ENCODE peak calls at places on chromosome 9, in six cellular contexts. I, M, E, R, Z and G are unnamed samples.
A peak's percentile ranks its signal among the peaks of the same experiment; 100 is the strongest.

GRCh38 chr9:130869250-130869649 is 27.4 kb downstream of the QRFP start:
- DNase-seq in E (no peak), Z (peak; percentile 53), I (no peak), R (no peak), M (peak; percentile 75), G (no peak)

GRCh38 chr9:17191095-17191494 is 56.3 kb downstream of the CNTLN start:
- DNase-seq in E (no peak), R (no peak), M (no peak), Z (no peak), I (no peak), G (no peak)

GRCh38 chr9:107559499-107560086 is 70.0 kb upstream of the KLF4 start:
- DNase-seq in E (no peak), M (no peak), R (no peak), Z (no peak), I (no peak), G (no peak)

GRCh38 chr9:4038182-4038723 is 261.6 kb downstream of the GLIS3 start:
- DNase-seq in M (no peak), I (no peak), R (no peak), Z (no peak), E (no peak), G (no peak)

GRCh38 chr9:74951107-74951720 is 1.5 kb downstream of the C9orf40 start:
- DNase-seq in R (no peak), M (peak; percentile 18), E (no peak), I (no peak), Z (no peak), G (no peak)

GRCh38 chr9:75964431-75964830 is 74.0 kb downstream of the PCSK5 start:
- DNase-seq in E (peak; percentile 2), R (no peak), I (no peak), Z (no peak), M (no peak), G (no peak)

GRCh38 chr9:22142681-22143080 is 133.6 kb upstream of the CDKN2B start:
- DNase-seq in Z (no peak), M (no peak), R (no peak), E (no peak), I (no peak), G (no peak)

GRCh38 chr9:95508242-95508967 is 8.4 kb downstream of the PTCH1 start:
- DNase-seq in R (no peak), I (peak; percentile 55), M (peak; percentile 42), E (no peak), Z (peak; percentile 47), G (no peak)

GRCh38 chr9:94011134-94011533 is 56.0 kb upstream of the BARX1 start:
- DNase-seq in I (no peak), M (no peak), E (no peak), Z (no peak), R (no peak), G (no peak)

GRCh38 chr9:97900738-97901565 is 21.3 kb downstream of the TRMO start:
- DNase-seq in I (no peak), E (peak; percentile 28), R (no peak), Z (peak; percentile 61), M (peak; percentile 61), G (no peak)

GRCh38 chr9:87276327-87276841 is 221.3 kb upstream of the DAPK1 start:
- DNase-seq in Z (no peak), I (no peak), E (no peak), R (peak; percentile 43), M (no peak), G (no peak)

GRCh38 chr9:130137870-130138653 is 34.1 kb upstream of the NCS1 start:
- DNase-seq in R (no peak), I (peak; percentile 64), Z (no peak), E (no peak), M (peak; percentile 88), G (peak; percentile 35)

GRCh38 chr9:94720846-94721549 is 5.5 kb upstream of the AOPEP start:
- DNase-seq in E (peak; percentile 15), I (no peak), M (no peak), Z (no peak), R (no peak), G (no peak)

GRCh38 chr9:110186254-110186653 is 21.7 kb downstream of the C9orf152 start:
- DNase-seq in I (no peak), Z (no peak), M (no peak), E (no peak), R (no peak), G (no peak)

GRCh38 chr9:11233693-11234092 is 620.9 kb upstream of the PTPRD start:
- DNase-seq in Z (no peak), R (no peak), M (no peak), I (no peak), E (no peak), G (no peak)

GRCh38 chr9:2493106-2493505 is 128.5 kb upstream of the VLDLR start:
- DNase-seq in E (no peak), I (no peak), Z (no peak), R (no peak), M (no peak), G (peak; percentile 54)
- TF ChIP-seq GABPA in E (no peak), I (no peak), Z (no peak), R (no peak), M (no peak), G (no peak)

GRCh38 chr9:127776919-127777280 is 1.6 kb downstream of the SH2D3C start:
- DNase-seq in R (no peak), I (no peak), M (no peak), Z (no peak), E (no peak), G (no peak)

GRCh38 chr9:127776195-127776918 is 2.1 kb downstream of the SH2D3C start:
- DNase-seq in R (no peak), M (peak; percentile 82), I (peak; percentile 76), E (no peak), Z (peak; percentile 69), G (peak; percentile 91)

GRCh38 chr9:127779136-127779981 is 893 bp upstream of the SH2D3C start:
- DNase-seq in E (no peak), M (peak; percentile 38), Z (peak; percentile 41), I (no peak), R (peak; percentile 79), G (no peak)

GRCh38 chr9:127778280-127779135 is at the start of gene SH2D3C:
- DNase-seq in M (peak; percentile 37), E (no peak), Z (no peak), R (no peak), I (no peak), G (no peak)

DNA sequence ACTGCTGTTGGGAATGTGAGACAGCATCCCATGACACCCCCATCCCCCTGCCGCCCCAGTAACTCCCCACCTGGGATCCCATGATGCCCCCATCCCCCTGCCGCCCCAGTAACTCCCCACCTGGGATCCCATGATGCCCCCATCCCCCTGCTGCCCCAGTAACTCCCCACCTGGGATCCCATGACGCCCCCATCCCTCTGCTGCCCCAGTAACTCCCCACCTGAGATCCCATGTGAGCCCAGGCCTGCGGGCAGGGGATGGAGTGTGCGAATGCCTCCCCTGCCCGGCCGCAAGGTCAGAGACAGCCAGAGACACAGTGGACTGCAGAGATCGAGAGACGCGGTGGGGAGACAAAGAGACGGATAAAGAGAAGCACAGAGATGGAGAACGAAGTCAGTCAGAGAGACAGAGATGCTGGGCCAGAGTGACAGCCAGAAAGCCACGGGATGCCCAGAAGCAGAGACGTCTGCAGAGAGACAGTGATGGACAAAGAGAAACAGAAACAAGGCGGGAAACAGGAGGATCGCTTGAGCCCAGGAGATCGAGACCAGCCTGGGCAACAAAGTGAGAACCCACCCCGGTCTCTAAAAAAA is 1.0 kb downstream of the SH2D3C start:
- DNase-seq in M (no peak), Z (no peak), R (no peak), E (no peak), I (no peak), G (no peak)
- H3K27ac ChIP-seq in M (no peak overlapping the region), Z (no peak overlapping the region), R (peak overlapping the region; percentile 93), E (no peak overlapping the region), I (no peak overlapping the region), G (no peak overlapping the region)

GRCh38 chr9:72726951-72727350 is 205.5 kb downstream of the TMC1 start:
- DNase-seq in E (no peak), M (no peak), I (no peak), Z (no peak), R (no peak), G (no peak)
- TF ChIP-seq POLR2AphosphoS5 in E (no peak), M (no peak), I (no peak), Z (no peak), R (no peak), G (no peak)

GRCh38 chr9:112811518-112811917 is 61.0 kb downstream of the SNX30 start:
- DNase-seq in I (no peak), E (no peak), M (peak; percentile 33), R (no peak), Z (no peak), G (no peak)

GRCh38 chr9:112810696-112811490 is 60.3 kb downstream of the SNX30 start:
- DNase-seq in E (no peak), Z (no peak), I (no peak), R (no peak), M (peak; percentile 84), G (no peak)

GRCh38 chr9:112809351-112809848 is 58.8 kb downstream of the SNX30 start:
- DNase-seq in Z (no peak), I (no peak), R (peak; percentile 98), M (no peak), E (no peak), G (peak; percentile 45)
- TF ChIP-seq GABPA in Z (no peak), I (no peak), R (peak; percentile 48), M (no peak), E (no peak), G (no peak)

GRCh38 chr9:88950341-88951141 is 40.7 kb upstream of the S1PR3 start:
- DNase-seq in I (no peak), Z (no peak), M (no peak), R (no peak), E (peak; percentile 20), G (peak; percentile 58)
- H3K27ac ChIP-seq in I (no peak overlapping the region), Z (no peak overlapping the region), M (no peak overlapping the region), R (no peak overlapping the region), E (no peak overlapping the region), G (no peak overlapping the region)

DNA sequence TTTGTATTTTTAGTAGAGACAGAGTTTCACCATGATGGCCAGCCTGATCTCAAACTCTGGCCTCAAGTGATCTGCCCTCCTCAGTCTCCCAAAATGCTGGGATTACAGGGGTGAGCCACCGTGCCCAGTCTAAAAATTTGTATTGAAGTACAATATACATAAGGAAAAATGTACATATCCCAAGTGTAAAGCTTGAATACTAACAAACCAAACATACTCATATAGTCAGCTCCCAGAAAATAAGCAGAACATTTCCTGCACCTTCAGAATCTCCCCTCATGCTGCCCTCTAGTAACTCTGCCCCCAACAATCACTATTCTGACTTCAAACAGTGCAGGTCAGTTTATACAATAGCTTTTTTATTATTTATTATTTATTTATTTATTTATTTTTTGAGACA is 1.6 kb upstream of the NOL6 start:
- DNase-seq in I (no peak), E (no peak), Z (no peak), M (no peak), R (no peak), G (no peak)
- TF ChIP-seq POLR2AphosphoS5 in I (no peak), E (no peak), Z (no peak), M (no peak), R (no peak), G (no peak)

GRCh38 chr9:35919212-35920003 is 10.1 kb downstream of the SPAAR start:
- DNase-seq in R (no peak), Z (no peak), E (no peak), I (no peak), M (no peak), G (no peak)

GRCh38 chr9:35923598-35923926 is 14.3 kb downstream of the SPAAR start:
- DNase-seq in Z (no peak), M (peak; percentile 33), I (no peak), E (no peak), R (no peak), G (no peak)

GRCh38 chr9:35918780-35919179 is 9.5 kb downstream of the SPAAR start:
- DNase-seq in E (no peak), I (no peak), M (peak; percentile 71), R (no peak), Z (no peak), G (no peak)

GRCh38 chr9:35917261-35917660 is 8.0 kb downstream of the SPAAR start:
- DNase-seq in Z (no peak), I (no peak), M (no peak), E (no peak), R (no peak), G (no peak)

GRCh38 chr9:35920004-35920658 is 10.8 kb downstream of the SPAAR start:
- DNase-seq in Z (no peak), I (no peak), R (no peak), E (peak; percentile 36), M (no peak), G (no peak)
- TF ChIP-seq GABPA in Z (no peak), I (no peak), R (no peak), E (no peak), M (no peak), G (no peak)